ENCODE peak calls at places on chromosomes 1 and 21, in eight cellular contexts. One of them, this sample, is unnamed.

GRCh38 chr1:110440877-110441276 is 10.1 kb upstream of the PROK1 start:
- DNase-seq in upper lobe of right lung: peak
- DNase-seq in spleen: no peak
- DNase-seq in pancreas: peak
- DNase-seq in fibroblast of lung: peak
- DNase-seq in CD8-positive, alpha-beta memory T cell: no peak
- DNase-seq in brain microvascular endothelial cell: peak
- DNase-seq in left ventricle myocardium inferior: no peak
- DNase-seq in this sample: peak

GRCh38 chr1:1173061-1173792 is 453 bp upstream of the TTLL10 start:
- DNase-seq in upper lobe of right lung: no peak
- DNase-seq in spleen: peak
- DNase-seq in pancreas: no peak
- DNase-seq in fibroblast of lung: no peak
- DNase-seq in CD8-positive, alpha-beta memory T cell: no peak
- DNase-seq in brain microvascular endothelial cell: no peak
- DNase-seq in left ventricle myocardium inferior: peak
- DNase-seq in this sample: no peak

GRCh38 chr1:8424539-8425116 is 106.7 kb downstream of the SLC45A1 start:
- DNase-seq in upper lobe of right lung: peak
- DNase-seq in spleen: peak
- DNase-seq in pancreas: peak
- DNase-seq in fibroblast of lung: no peak
- DNase-seq in CD8-positive, alpha-beta memory T cell: peak
- DNase-seq in brain microvascular endothelial cell: no peak
- DNase-seq in left ventricle myocardium inferior: peak
- DNase-seq in this sample: no peak

GRCh38 chr1:156493154-156493631 is 7.4 kb downstream of the MEF2D start:
- DNase-seq in upper lobe of right lung: peak
- DNase-seq in spleen: no peak
- DNase-seq in pancreas: peak
- DNase-seq in fibroblast of lung: no peak
- DNase-seq in CD8-positive, alpha-beta memory T cell: no peak
- DNase-seq in brain microvascular endothelial cell: no peak
- DNase-seq in left ventricle myocardium inferior: no peak
- DNase-seq in this sample: no peak

GRCh38 chr1:2523891-2524609 is 2.3 kb downstream of the PANK4 start:
- DNase-seq in upper lobe of right lung: no peak
- DNase-seq in spleen: no peak
- DNase-seq in pancreas: no peak
- DNase-seq in fibroblast of lung: no peak
- DNase-seq in CD8-positive, alpha-beta memory T cell: peak
- DNase-seq in brain microvascular endothelial cell: no peak
- DNase-seq in left ventricle myocardium inferior: no peak
- DNase-seq in this sample: no peak

GRCh38 chr1:26177182-26177684 is at the start of gene CNKSR1:
- DNase-seq in upper lobe of right lung: peak
- DNase-seq in spleen: no peak
- DNase-seq in pancreas: peak
- DNase-seq in fibroblast of lung: no peak
- DNase-seq in CD8-positive, alpha-beta memory T cell: no peak
- DNase-seq in brain microvascular endothelial cell: no peak
- DNase-seq in left ventricle myocardium inferior: no peak
- DNase-seq in this sample: no peak

GRCh38 chr21:31974454-31974985 is 101.7 kb downstream of the HUNK start:
- DNase-seq in upper lobe of right lung: no peak
- DNase-seq in spleen: no peak
- DNase-seq in pancreas: no peak
- DNase-seq in fibroblast of lung: no peak
- DNase-seq in CD8-positive, alpha-beta memory T cell: no peak
- DNase-seq in brain microvascular endothelial cell: no peak
- DNase-seq in left ventricle myocardium inferior: no peak
- DNase-seq in this sample: no peak

GRCh38 chr1:112508242-112509004 is at the start of gene WNT2B:
- DNase-seq in upper lobe of right lung: peak
- DNase-seq in spleen: peak
- DNase-seq in pancreas: peak
- DNase-seq in fibroblast of lung: no peak
- DNase-seq in CD8-positive, alpha-beta memory T cell: peak
- DNase-seq in brain microvascular endothelial cell: no peak
- DNase-seq in left ventricle myocardium inferior: no peak
- DNase-seq in this sample: peak

GRCh38 chr1:159211331-159212136 is 6.9 kb downstream of the ACKR1 start:
- DNase-seq in upper lobe of right lung: no peak
- DNase-seq in spleen: peak
- DNase-seq in pancreas: peak
- DNase-seq in fibroblast of lung: peak
- DNase-seq in CD8-positive, alpha-beta memory T cell: peak
- DNase-seq in brain microvascular endothelial cell: no peak
- DNase-seq in left ventricle myocardium inferior: no peak
- DNase-seq in this sample: no peak

GRCh38 chr1:161919229-161919628 is 104.4 kb downstream of the OLFML2B start:
- DNase-seq in upper lobe of right lung: no peak
- DNase-seq in spleen: no peak
- DNase-seq in pancreas: no peak
- DNase-seq in fibroblast of lung: no peak
- DNase-seq in CD8-positive, alpha-beta memory T cell: no peak
- DNase-seq in brain microvascular endothelial cell: no peak
- DNase-seq in left ventricle myocardium inferior: no peak
- DNase-seq in this sample: no peak

GRCh38 chr21:31943586-31943985 is 70.8 kb downstream of the HUNK start:
- DNase-seq in upper lobe of right lung: no peak
- DNase-seq in spleen: no peak
- DNase-seq in pancreas: no peak
- DNase-seq in fibroblast of lung: no peak
- DNase-seq in CD8-positive, alpha-beta memory T cell: no peak
- DNase-seq in brain microvascular endothelial cell: no peak
- DNase-seq in left ventricle myocardium inferior: no peak
- DNase-seq in this sample: no peak

GRCh38 chr1:45543599-45544417 is 6.8 kb upstream of the AKR1A1 start:
- DNase-seq in upper lobe of right lung: peak
- DNase-seq in spleen: peak
- DNase-seq in pancreas: no peak
- DNase-seq in fibroblast of lung: peak
- DNase-seq in CD8-positive, alpha-beta memory T cell: peak
- DNase-seq in brain microvascular endothelial cell: no peak
- DNase-seq in left ventricle myocardium inferior: peak
- DNase-seq in this sample: no peak

GRCh38 chr1:189706594-189706993 is 771.1 kb downstream of the BRINP3 start:
- DNase-seq in upper lobe of right lung: no peak
- DNase-seq in spleen: no peak
- DNase-seq in pancreas: no peak
- DNase-seq in fibroblast of lung: no peak
- DNase-seq in CD8-positive, alpha-beta memory T cell: no peak
- DNase-seq in brain microvascular endothelial cell: no peak
- DNase-seq in left ventricle myocardium inferior: no peak
- DNase-seq in this sample: no peak

GRCh38 chr1:1212780-1213152 is 1.2 kb downstream of the TNFRSF4 start:
- DNase-seq in upper lobe of right lung: peak
- DNase-seq in spleen: peak
- DNase-seq in pancreas: no peak
- DNase-seq in fibroblast of lung: no peak
- DNase-seq in CD8-positive, alpha-beta memory T cell: peak
- DNase-seq in brain microvascular endothelial cell: no peak
- DNase-seq in left ventricle myocardium inferior: peak
- DNase-seq in this sample: no peak

GRCh38 chr21:45011911-45012660 is 62.3 kb upstream of the ADARB1 start:
- DNase-seq in upper lobe of right lung: peak
- DNase-seq in spleen: peak
- DNase-seq in pancreas: no peak
- DNase-seq in fibroblast of lung: peak
- DNase-seq in CD8-positive, alpha-beta memory T cell: no peak
- DNase-seq in brain microvascular endothelial cell: peak
- DNase-seq in left ventricle myocardium inferior: peak
- DNase-seq in this sample: peak

GRCh38 chr1:76293831-76294230 is 219.3 kb downstream of the ST6GALNAC3 start:
- DNase-seq in upper lobe of right lung: no peak
- DNase-seq in spleen: no peak
- DNase-seq in pancreas: no peak
- DNase-seq in fibroblast of lung: no peak
- DNase-seq in CD8-positive, alpha-beta memory T cell: no peak
- DNase-seq in brain microvascular endothelial cell: no peak
- DNase-seq in left ventricle myocardium inferior: no peak
- DNase-seq in this sample: no peak

GRCh38 chr1:178271471-178271870 is 177.6 kb downstream of the RASAL2 start:
- DNase-seq in upper lobe of right lung: no peak
- DNase-seq in spleen: no peak
- DNase-seq in pancreas: no peak
- DNase-seq in fibroblast of lung: peak
- DNase-seq in CD8-positive, alpha-beta memory T cell: no peak
- DNase-seq in brain microvascular endothelial cell: no peak
- DNase-seq in left ventricle myocardium inferior: no peak
- DNase-seq in this sample: no peak

GRCh38 chr1:66271216-66271903 is 262.6 kb upstream of the SGIP1 start:
- DNase-seq in upper lobe of right lung: no peak
- DNase-seq in spleen: no peak
- DNase-seq in pancreas: peak
- DNase-seq in fibroblast of lung: peak
- DNase-seq in CD8-positive, alpha-beta memory T cell: no peak
- DNase-seq in brain microvascular endothelial cell: peak
- DNase-seq in left ventricle myocardium inferior: peak
- DNase-seq in this sample: peak

GRCh38 chr1:239898067-239898730 is 193.5 kb upstream of the FMN2 start:
- DNase-seq in upper lobe of right lung: peak
- DNase-seq in spleen: peak
- DNase-seq in pancreas: peak
- DNase-seq in fibroblast of lung: peak
- DNase-seq in CD8-positive, alpha-beta memory T cell: peak
- DNase-seq in brain microvascular endothelial cell: peak
- DNase-seq in left ventricle myocardium inferior: peak
- DNase-seq in this sample: peak
- H3K27ac ChIP-seq in upper lobe of right lung: no peak
- H3K27ac ChIP-seq in spleen: no peak
- H3K27ac ChIP-seq in pancreas: no peak
- H3K27ac ChIP-seq in fibroblast of lung: no peak
- H3K27ac ChIP-seq in CD8-positive, alpha-beta memory T cell: no peak
- H3K27ac ChIP-seq in brain microvascular endothelial cell: no peak
- H3K27ac ChIP-seq in left ventricle myocardium inferior: no peak
- H3K27ac ChIP-seq in this sample: peak

GRCh38 chr1:192914696-192915095 is 105.9 kb downstream of the RGS2 start:
- DNase-seq in upper lobe of right lung: no peak
- DNase-seq in spleen: no peak
- DNase-seq in pancreas: no peak
- DNase-seq in fibroblast of lung: no peak
- DNase-seq in CD8-positive, alpha-beta memory T cell: no peak
- DNase-seq in brain microvascular endothelial cell: no peak
- DNase-seq in left ventricle myocardium inferior: no peak
- DNase-seq in this sample: no peak
- H3K27ac ChIP-seq in upper lobe of right lung: no peak
- H3K27ac ChIP-seq in spleen: no peak
- H3K27ac ChIP-seq in pancreas: no peak
- H3K27ac ChIP-seq in fibroblast of lung: no peak
- H3K27ac ChIP-seq in CD8-positive, alpha-beta memory T cell: no peak
- H3K27ac ChIP-seq in brain microvascular endothelial cell: no peak
- H3K27ac ChIP-seq in left ventricle myocardium inferior: no peak
- H3K27ac ChIP-seq in this sample: no peak

DNA sequence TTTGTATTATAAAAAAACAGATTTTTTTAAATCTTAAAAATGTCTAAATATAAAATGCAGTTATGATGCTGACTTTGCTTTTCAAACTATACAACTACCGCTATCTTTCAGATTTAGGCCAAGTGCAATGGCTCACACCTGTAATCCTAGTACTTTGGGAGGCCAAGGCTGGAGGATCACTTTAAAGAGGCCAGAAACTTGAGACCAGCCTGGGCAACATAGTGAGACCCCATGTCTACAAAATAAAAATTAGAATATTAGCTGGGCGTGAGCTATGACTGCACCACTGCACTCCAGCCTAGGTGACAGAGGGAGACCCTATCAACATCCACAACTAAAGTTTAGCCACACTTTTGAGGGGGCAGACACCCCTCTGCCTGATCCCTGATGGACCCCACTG is 20.3 kb downstream of the ZBTB17 start:
- DNase-seq in upper lobe of right lung: no peak
- DNase-seq in spleen: no peak
- DNase-seq in pancreas: no peak
- DNase-seq in fibroblast of lung: no peak
- DNase-seq in CD8-positive, alpha-beta memory T cell: no peak
- DNase-seq in brain microvascular endothelial cell: no peak
- DNase-seq in left ventricle myocardium inferior: no peak
- DNase-seq in this sample: no peak
- H3K27ac ChIP-seq in upper lobe of right lung: no peak
- H3K27ac ChIP-seq in spleen: no peak
- H3K27ac ChIP-seq in pancreas: no peak
- H3K27ac ChIP-seq in fibroblast of lung: peak
- H3K27ac ChIP-seq in CD8-positive, alpha-beta memory T cell: no peak
- H3K27ac ChIP-seq in brain microvascular endothelial cell: no peak
- H3K27ac ChIP-seq in left ventricle myocardium inferior: no peak
- H3K27ac ChIP-seq in this sample: no peak

GRCh38 chr1:115182012-115182715 is 92.9 kb upstream of the TSPAN2 start:
- DNase-seq in upper lobe of right lung: no peak
- DNase-seq in spleen: no peak
- DNase-seq in pancreas: no peak
- DNase-seq in fibroblast of lung: peak
- DNase-seq in CD8-positive, alpha-beta memory T cell: no peak
- DNase-seq in brain microvascular endothelial cell: no peak
- DNase-seq in left ventricle myocardium inferior: no peak
- DNase-seq in this sample: no peak
- H3K27ac ChIP-seq in upper lobe of right lung: no peak
- H3K27ac ChIP-seq in spleen: no peak
- H3K27ac ChIP-seq in pancreas: no peak
- H3K27ac ChIP-seq in fibroblast of lung: no peak
- H3K27ac ChIP-seq in CD8-positive, alpha-beta memory T cell: no peak
- H3K27ac ChIP-seq in brain microvascular endothelial cell: no peak
- H3K27ac ChIP-seq in left ventricle myocardium inferior: peak
- H3K27ac ChIP-seq in this sample: no peak

DNA sequence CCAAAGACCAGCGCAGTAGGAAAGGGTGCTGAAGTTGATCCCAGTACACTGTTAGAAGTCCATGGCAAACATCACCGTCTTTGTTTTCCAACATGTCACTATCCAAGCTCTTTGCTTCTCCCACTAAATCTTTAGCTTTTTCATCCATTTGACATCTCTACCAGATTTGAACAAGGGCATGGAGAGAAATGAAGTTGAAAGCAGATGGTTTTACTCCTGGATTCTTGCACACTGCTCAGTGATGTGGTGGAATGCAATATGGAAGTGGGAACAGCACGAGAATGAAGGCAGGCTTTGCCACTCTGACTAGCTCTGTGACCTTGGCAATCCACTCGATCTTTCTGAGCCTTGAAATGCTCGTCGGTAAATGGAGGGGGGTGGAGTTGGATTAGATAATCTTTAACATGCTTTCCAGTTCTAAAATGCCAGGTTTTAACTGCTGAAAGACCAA is 20.4 kb downstream of the DSTYK start:
- DNase-seq in upper lobe of right lung: no peak
- DNase-seq in spleen: no peak
- DNase-seq in pancreas: peak
- DNase-seq in fibroblast of lung: peak
- DNase-seq in CD8-positive, alpha-beta memory T cell: no peak
- DNase-seq in brain microvascular endothelial cell: no peak
- DNase-seq in left ventricle myocardium inferior: no peak
- DNase-seq in this sample: no peak
- H3K27ac ChIP-seq in upper lobe of right lung: no peak
- H3K27ac ChIP-seq in spleen: no peak
- H3K27ac ChIP-seq in pancreas: peak
- H3K27ac ChIP-seq in fibroblast of lung: no peak
- H3K27ac ChIP-seq in CD8-positive, alpha-beta memory T cell: no peak
- H3K27ac ChIP-seq in brain microvascular endothelial cell: no peak
- H3K27ac ChIP-seq in left ventricle myocardium inferior: no peak
- H3K27ac ChIP-seq in this sample: no peak

GRCh38 chr1:55546553-55546952 is 331.4 kb upstream of the USP24 start:
- DNase-seq in upper lobe of right lung: no peak
- DNase-seq in spleen: no peak
- DNase-seq in pancreas: no peak
- DNase-seq in fibroblast of lung: peak
- DNase-seq in CD8-positive, alpha-beta memory T cell: no peak
- DNase-seq in brain microvascular endothelial cell: no peak
- DNase-seq in left ventricle myocardium inferior: no peak
- DNase-seq in this sample: no peak
- H3K27ac ChIP-seq in upper lobe of right lung: no peak
- H3K27ac ChIP-seq in spleen: no peak
- H3K27ac ChIP-seq in pancreas: no peak
- H3K27ac ChIP-seq in fibroblast of lung: no peak
- H3K27ac ChIP-seq in CD8-positive, alpha-beta memory T cell: no peak
- H3K27ac ChIP-seq in brain microvascular endothelial cell: no peak
- H3K27ac ChIP-seq in left ventricle myocardium inferior: no peak
- H3K27ac ChIP-seq in this sample: no peak

This sample was measured in ovary.